ENCODE peak calls at places on chromosomes 13 and 19, in ten cellular contexts. R is stromal cell of bone marrow; S is activated naive CD4-positive, alpha-beta T cell; D is NCI-H146; P is effector memory CD4-positive, alpha-beta T cell; B is T-helper 2 cell treated with Interferon-gamma antibody and Interleukin-4, amounts not matched to agents 5 μg/mL and 100 μg/mL, for 36 hours; O is mesothelial cell of epicardium; Y is NCI-H2081; X is stimulated activated CD4-positive, alpha-beta T cell treated with anti-CD3 and anti-CD28 coated beads, Interleukin-2, amount 100 ng/mL, for 24 hours; U is left colon. Z is an unnamed sample.

GRCh38 chr13:71880753-71881541 is 13.9 kb upstream of the DACH1 start:
- DNase-seq in B (no peak), D (no peak), P (no peak), U (no peak), O (no peak), S (no peak), Y (no peak), X (no peak), R (no peak), Z (no peak)

GRCh38 chr19:30253581-30253996 is 118.6 kb upstream of the ZNF536 start:
- DNase-seq in X (no peak), O (no peak), S (no peak), P (no peak), U (no peak), R (no peak), Y (no peak), D (no peak), B (no peak), Z (no peak)

GRCh38 chr13:26785845-26786630 is 25.5 kb upstream of the GPR12 start:
- DNase-seq in S (peak; percentile 8), U (peak; percentile 33), R (no peak), P (peak; percentile 9), D (peak; percentile 94), X (peak; percentile 62), B (peak; percentile 17), O (no peak), Y (no peak), Z (no peak)

GRCh38 chr13:66425741-66426140 is 804.4 kb downstream of the PCDH9 start:
- DNase-seq in P (no peak), X (no peak), Y (no peak), B (no peak), R (no peak), U (no peak), D (no peak), S (no peak), O (no peak), Z (no peak)

GRCh38 chr13:37187110-37187509 is 81.6 kb upstream of the CSNK1A1L start:
- DNase-seq in B (no peak), O (no peak), Y (no peak), X (no peak), S (no peak), U (no peak), P (no peak), R (no peak), D (no peak), Z (no peak)

GRCh38 chr13:28558126-28558525 is 63.2 kb upstream of the FLT1 start:
- DNase-seq in P (no peak), R (peak; percentile 75), D (no peak), B (no peak), O (no peak), X (no peak), S (no peak), U (no peak), Y (no peak), Z (no peak)

GRCh38 chr19:23956051-23956450 is 41.4 kb downstream of the ZNF726 start:
- DNase-seq in Y (no peak), O (no peak), R (no peak), D (no peak), B (no peak), X (no peak), U (no peak), S (no peak), P (no peak), Z (no peak)

GRCh38 chr13:79710376-79710775 is 229.4 kb downstream of the NDFIP2 start:
- DNase-seq in R (no peak), B (no peak), Y (no peak), S (no peak), P (no peak), U (no peak), D (peak; percentile 1), O (no peak), X (no peak), Z (no peak)

GRCh38 chr19:47506459-47506858 is 8.4 kb downstream of the NAPA start:
- DNase-seq in X (no peak), B (no peak), Y (no peak), S (no peak), D (no peak), O (no peak), P (no peak), U (no peak), R (no peak), Z (no peak)

GRCh38 chr19:7450243-7451223 is 38.3 kb downstream of the PEX11G start:
- DNase-seq in R (no peak), P (no peak), X (no peak), O (no peak), D (no peak), S (no peak), U (no peak), B (no peak), Y (no peak), Z (no peak)

GRCh38 chr19:18274303-18274775 is at the start of gene IQCN:
- DNase-seq in D (no peak), X (no peak), O (no peak), P (peak; percentile 41), B (no peak), U (peak; percentile 73), Y (no peak), S (no peak), R (no peak), Z (peak; percentile 91)

GRCh38 chr13:77832339-77833100 is 86.1 kb downstream of the EDNRB start:
- DNase-seq in B (no peak), Y (no peak), U (no peak), X (no peak), S (no peak), P (no peak), O (no peak), R (no peak), D (no peak), Z (no peak)

GRCh38 chr13:97781891-97782305 is 171.6 kb upstream of the IPO5 start:
- DNase-seq in X (no peak), U (no peak), B (no peak), D (no peak), Y (no peak), O (no peak), R (peak; percentile 67), P (no peak), S (no peak), Z (no peak)

GRCh38 chr19:44703336-44704078 is 4.6 kb downstream of the CEACAM16 start:
- DNase-seq in D (no peak), B (no peak), R (no peak), X (no peak), P (no peak), O (no peak), Y (no peak), U (no peak), S (no peak), Z (no peak)